ENCODE peak calls at places on chromosomes 5 and 9, in seven cellular contexts. G is NCI-H1105; E is tibial artery; N is KBM-7; W is BJ; R is brain microvascular endothelial cell; A is activated T-cell treated with anti-CD3 and anti-CD28 coated beads, Interleukin-2, amount 50 U/mL, for 48 hours. T is an unnamed sample.

GRCh38 chr5:69271376-69271775 is 36.7 kb downstream of the CDK7 start:
- DNase-seq in G (no peak), E (no peak), N (peak), W (no peak), R (peak), A (no peak), T (no peak)

GRCh38 chr5:109830955-109831502 is 141.3 kb downstream of the MAN2A1 start:
- DNase-seq in G (no peak), E (no peak), N (no peak), W (peak), R (no peak), A (no peak), T (no peak)

GRCh38 chr5:91091471-91092234 is 291.5 kb downstream of the ARRDC3 start:
- DNase-seq in G (no peak), E (no peak), N (no peak), W (no peak), R (no peak), A (no peak), T (no peak)

GRCh38 chr9:34551751-34552605 is 29.2 kb upstream of the ENHO start:
- DNase-seq in G (no peak), E (no peak), N (no peak), W (no peak), R (no peak), A (no peak), T (no peak)

GRCh38 chr9:116594552-116594951 is 92.6 kb upstream of the TRIM32 start:
- DNase-seq in G (no peak), E (peak), N (no peak), W (peak), R (peak), A (no peak), T (no peak)

GRCh38 chr5:37208883-37209808 is 40.0 kb downstream of the CPLANE1 start:
- DNase-seq in G (no peak), E (no peak), N (no peak), W (no peak), R (no peak), A (peak), T (no peak)

GRCh38 chr5:38853753-38854470 is 8.1 kb downstream of the OSMR start:
- DNase-seq in G (no peak), E (no peak), N (no peak), W (peak), R (peak), A (no peak), T (no peak)

GRCh38 chr9:133656211-133657119 is 20.3 kb downstream of the DBH start:
- DNase-seq in G (no peak), E (no peak), N (no peak), W (no peak), R (no peak), A (peak), T (peak)

GRCh38 chr5:6961123-6961522 is 247.9 kb downstream of the TENT4A start:
- DNase-seq in G (no peak), E (no peak), N (no peak), W (no peak), R (no peak), A (no peak), T (no peak)

T was measured in DMS79.